ENCODE peak calls at places on chromosomes 12 and 14, in four cellular contexts. One of them, this sample, is unnamed.

GRCh38 chr14:28157289-28157869 is 609.2 kb upstream of the FOXG1 start:
- DNase-seq in esophagus muscularis mucosa: no peak
- DNase-seq in fibroblast of the aortic adventitia: no peak
- DNase-seq in PC-3: no peak
- DNase-seq in this sample: no peak

GRCh38 chr14:80637726-80638619 is 303.6 kb downstream of the CEP128 start:
- DNase-seq in PC-3: peak
- DNase-seq in fibroblast of the aortic adventitia: no peak
- DNase-seq in esophagus muscularis mucosa: no peak
- DNase-seq in this sample: no peak

GRCh38 chr12:33654313-33654712 is 214.7 kb upstream of the SYT10 start:
- DNase-seq in PC-3: no peak
- DNase-seq in fibroblast of the aortic adventitia: no peak
- DNase-seq in esophagus muscularis mucosa: no peak
- DNase-seq in this sample: no peak

GRCh38 chr14:64779472-64779871 is 75.2 kb downstream of the PLEKHG3 start:
- DNase-seq in esophagus muscularis mucosa: no peak
- DNase-seq in PC-3: no peak
- DNase-seq in fibroblast of the aortic adventitia: no peak
- DNase-seq in this sample: no peak

GRCh38 chr14:64726585-64726890 is 22.3 kb downstream of the PLEKHG3 start:
- DNase-seq in fibroblast of the aortic adventitia: no peak
- DNase-seq in PC-3: peak
- DNase-seq in esophagus muscularis mucosa: no peak
- DNase-seq in this sample: peak

GRCh38 chr12:1234073-1234472 is 243.1 kb downstream of the ERC1 start:
- DNase-seq in PC-3: peak
- DNase-seq in fibroblast of the aortic adventitia: peak
- DNase-seq in esophagus muscularis mucosa: no peak
- DNase-seq in this sample: peak

GRCh38 chr12:124233041-124233836 is 61.7 kb upstream of the RFLNA start:
- DNase-seq in esophagus muscularis mucosa: no peak
- DNase-seq in fibroblast of the aortic adventitia: peak
- DNase-seq in PC-3: peak
- DNase-seq in this sample: peak

GRCh38 chr12:8033153-8034044 is 883 bp downstream of the FOXJ2 start:
- DNase-seq in PC-3: peak
- DNase-seq in esophagus muscularis mucosa: no peak
- DNase-seq in fibroblast of the aortic adventitia: no peak
- DNase-seq in this sample: peak

GRCh38 chr12:6204533-6205143 is 4.4 kb downstream of the CD9 start:
- DNase-seq in esophagus muscularis mucosa: no peak
- DNase-seq in fibroblast of the aortic adventitia: peak
- DNase-seq in PC-3: no peak
- DNase-seq in this sample: no peak

GRCh38 chr14:52900731-52901130 is 50.1 kb downstream of the FERMT2 start:
- DNase-seq in PC-3: peak
- DNase-seq in esophagus muscularis mucosa: no peak
- DNase-seq in fibroblast of the aortic adventitia: no peak
- DNase-seq in this sample: peak

GRCh38 chr14:104741108-104741802 is 11.7 kb upstream of the SIVA1 start:
- DNase-seq in PC-3: no peak
- DNase-seq in fibroblast of the aortic adventitia: no peak
- DNase-seq in esophagus muscularis mucosa: no peak
- DNase-seq in this sample: no peak

GRCh38 chr14:88422036-88422435 is 36.6 kb downstream of the SPATA7 start:
- DNase-seq in fibroblast of the aortic adventitia: no peak
- DNase-seq in PC-3: no peak
- DNase-seq in esophagus muscularis mucosa: no peak
- DNase-seq in this sample: no peak

GRCh38 chr12:20063116-20063515 is 305.2 kb upstream of the PDE3A start:
- DNase-seq in PC-3: no peak
- DNase-seq in fibroblast of the aortic adventitia: peak
- DNase-seq in esophagus muscularis mucosa: no peak
- DNase-seq in this sample: no peak

GRCh38 chr12:15122349-15122748 is 98.9 kb downstream of the RERG start:
- DNase-seq in esophagus muscularis mucosa: no peak
- DNase-seq in PC-3: no peak
- DNase-seq in fibroblast of the aortic adventitia: no peak
- DNase-seq in this sample: no peak

GRCh38 chr14:105929327-105930081 is 403.1 kb downstream of the TMEM121 start:
- DNase-seq in esophagus muscularis mucosa: no peak
- DNase-seq in PC-3: no peak
- DNase-seq in fibroblast of the aortic adventitia: no peak
- DNase-seq in this sample: no peak

GRCh38 chr12:131140697-131141096 is 187.0 kb downstream of the ADGRD1 start:
- DNase-seq in esophagus muscularis mucosa: no peak
- DNase-seq in fibroblast of the aortic adventitia: no peak
- DNase-seq in PC-3: no peak
- DNase-seq in this sample: no peak

GRCh38 chr12:54082402-54082892 is 28.8 kb downstream of the HOXC4 start:
- DNase-seq in PC-3: no peak
- DNase-seq in esophagus muscularis mucosa: no peak
- DNase-seq in fibroblast of the aortic adventitia: no peak
- DNase-seq in this sample: no peak

GRCh38 chr14:61730756-61731373 is 31.4 kb upstream of the SNAPC1 start:
- DNase-seq in fibroblast of the aortic adventitia: peak
- DNase-seq in esophagus muscularis mucosa: no peak
- DNase-seq in PC-3: peak
- DNase-seq in this sample: no peak

GRCh38 chr12:31368666-31369361 is 42.9 kb upstream of the SINHCAF start:
- DNase-seq in esophagus muscularis mucosa: no peak
- DNase-seq in PC-3: no peak
- DNase-seq in fibroblast of the aortic adventitia: no peak
- DNase-seq in this sample: no peak

GRCh38 chr12:15227004-15227679 is 5.9 kb upstream of the RERG start:
- DNase-seq in PC-3: peak
- DNase-seq in fibroblast of the aortic adventitia: peak
- DNase-seq in esophagus muscularis mucosa: no peak
- DNase-seq in this sample: peak

GRCh38 chr14:104428860-104429259 is 150.7 kb upstream of the C14orf180 start:
- DNase-seq in fibroblast of the aortic adventitia: no peak
- DNase-seq in esophagus muscularis mucosa: no peak
- DNase-seq in PC-3: no peak
- DNase-seq in this sample: no peak

GRCh38 chr14:36479344-36479743 is 40.7 kb downstream of the NKX2-1 start:
- DNase-seq in PC-3: no peak
- DNase-seq in esophagus muscularis mucosa: no peak
- DNase-seq in fibroblast of the aortic adventitia: no peak
- DNase-seq in this sample: no peak

GRCh38 chr14:52951730-52952481 is 1.1 kb upstream of the FERMT2 start:
- DNase-seq in esophagus muscularis mucosa: peak
- DNase-seq in PC-3: peak
- DNase-seq in fibroblast of the aortic adventitia: peak
- DNase-seq in this sample: peak

GRCh38 chr12:75959060-75959459 is 72.5 kb downstream of the PHLDA1 start:
- DNase-seq in fibroblast of the aortic adventitia: no peak
- DNase-seq in PC-3: no peak
- DNase-seq in esophagus muscularis mucosa: no peak
- DNase-seq in this sample: no peak

GRCh38 chr12:131085816-131086591 is 132.3 kb downstream of the ADGRD1 start:
- DNase-seq in fibroblast of the aortic adventitia: no peak
- DNase-seq in esophagus muscularis mucosa: no peak
- DNase-seq in PC-3: no peak
- DNase-seq in this sample: no peak

GRCh38 chr12:52953181-52953841 is 4.4 kb downstream of the KRT18 start:
- DNase-seq in esophagus muscularis mucosa: no peak
- DNase-seq in fibroblast of the aortic adventitia: no peak
- DNase-seq in PC-3: no peak
- DNase-seq in this sample: no peak

GRCh38 chr14:31992051-31992450 is 85.1 kb upstream of the ARHGAP5 start:
- DNase-seq in esophagus muscularis mucosa: no peak
- DNase-seq in fibroblast of the aortic adventitia: peak
- DNase-seq in PC-3: peak
- DNase-seq in this sample: peak

GRCh38 chr14:75208843-75209242 is 32.4 kb upstream of the TMED10 start:
- DNase-seq in PC-3: no peak
- DNase-seq in esophagus muscularis mucosa: no peak
- DNase-seq in fibroblast of the aortic adventitia: no peak
- DNase-seq in this sample: no peak

GRCh38 chr12:132238487-132239248 is 90.7 kb downstream of the GALNT9 start:
- DNase-seq in PC-3: no peak
- DNase-seq in esophagus muscularis mucosa: no peak
- DNase-seq in fibroblast of the aortic adventitia: no peak
- DNase-seq in this sample: no peak

GRCh38 chr12:106428379-106428778 is 70.8 kb downstream of the POLR3B start:
- DNase-seq in esophagus muscularis mucosa: no peak
- DNase-seq in fibroblast of the aortic adventitia: peak
- DNase-seq in PC-3: no peak
- DNase-seq in this sample: no peak

GRCh38 chr14:99426265-99426664 is 54.4 kb downstream of the SETD3 start:
- DNase-seq in PC-3: no peak
- DNase-seq in esophagus muscularis mucosa: no peak
- DNase-seq in fibroblast of the aortic adventitia: no peak
- DNase-seq in this sample: no peak

GRCh38 chr12:128056299-128056885 is 210.6 kb upstream of the TMEM132C start:
- DNase-seq in esophagus muscularis mucosa: no peak
- DNase-seq in PC-3: no peak
- DNase-seq in fibroblast of the aortic adventitia: no peak
- DNase-seq in this sample: no peak

GRCh38 chr14:31127690-31128089 is 79.9 kb downstream of the HECTD1 start:
- DNase-seq in esophagus muscularis mucosa: no peak
- DNase-seq in fibroblast of the aortic adventitia: no peak
- DNase-seq in PC-3: no peak
- DNase-seq in this sample: peak

GRCh38 chr12:67651380-67651695 is 2.8 kb downstream of the DYRK2 start:
- DNase-seq in fibroblast of the aortic adventitia: peak
- DNase-seq in esophagus muscularis mucosa: no peak
- DNase-seq in PC-3: peak
- DNase-seq in this sample: peak

GRCh38 chr12:52358575-52359350 is 8.5 kb downstream of the KRT85 start:
- DNase-seq in PC-3: peak
- DNase-seq in esophagus muscularis mucosa: no peak
- DNase-seq in fibroblast of the aortic adventitia: no peak
- DNase-seq in this sample: no peak

GRCh38 chr14:54189358-54190354 is 207.2 kb upstream of the CDKN3 start:
- DNase-seq in fibroblast of the aortic adventitia: peak
- DNase-seq in PC-3: peak
- DNase-seq in esophagus muscularis mucosa: no peak
- DNase-seq in this sample: peak

GRCh38 chr14:77307099-77307496 is 13.6 kb downstream of the POMT2 start:
- DNase-seq in esophagus muscularis mucosa: no peak
- DNase-seq in PC-3: no peak
- DNase-seq in fibroblast of the aortic adventitia: peak
- DNase-seq in this sample: peak

This sample was measured in mammary epithelial cell.